ENCODE peak calls at places on chromosomes 4 and X, in ten cellular contexts. S, W, G, F, U, Q, C, M, E and O are unnamed samples.

GRCh38 chrX:148871422-148872152 is 371.2 kb downstream of the AFF2 start:
- DNase-seq in S (no peak), W (no peak), G (no peak), F (no peak), U (no peak), Q (no peak), C (no peak), M (no peak), E (no peak), O (no peak)

GRCh38 chrX:102746134-102746584 is 25.6 kb downstream of the GPRASP3 start:
- DNase-seq in S (no peak), W (peak; percentile 65), G (peak; percentile 35), F (peak; percentile 84), U (peak; percentile 34), Q (no peak), C (peak; percentile 78), M (peak; percentile 49), E (no peak), O (no peak)

GRCh38 chrX:2500091-2500680 is 590 bp downstream of the DHRSX start:
- DNase-seq in S (no peak), W (no peak), G (peak; percentile 47), F (peak; percentile 90), U (peak; percentile 30), Q (no peak), C (no peak), M (peak; percentile 64), E (no peak), O (peak; percentile 50)

GRCh38 chrX:96436105-96436504 is 248.5 kb upstream of the DIAPH2 start:
- DNase-seq in S (no peak), W (no peak), G (no peak), F (no peak), U (no peak), Q (no peak), C (no peak), M (no peak), E (no peak), O (peak; percentile 85)

GRCh38 chr4:64718091-64718490 is 308.8 kb upstream of the TECRL start:
- DNase-seq in S (no peak), W (no peak), G (no peak), F (no peak), U (no peak), Q (no peak), C (no peak), M (peak; percentile 45), E (no peak), O (no peak)

GRCh38 chrX:77076896-77077295 is 370.3 kb upstream of the FGF16 start:
- DNase-seq in S (no peak), W (no peak), G (no peak), F (no peak), U (no peak), Q (no peak), C (no peak), M (no peak), E (no peak), O (no peak)

GRCh38 chrX:149312936-149313432 is 192.1 kb downstream of the IDS start:
- DNase-seq in S (no peak), W (no peak), G (no peak), F (no peak), U (no peak), Q (no peak), C (no peak), M (no peak), E (no peak), O (no peak)

GRCh38 chr4:130056286-130056685 is 960.3 kb downstream of the C4orf33 start:
- DNase-seq in S (no peak), W (no peak), G (no peak), F (no peak), U (no peak), Q (no peak), C (no peak), M (no peak), E (no peak), O (no peak)

GRCh38 chrX:29470029-29470428 is 745.3 kb upstream of the MAGEB2 start:
- DNase-seq in S (no peak), W (no peak), G (no peak), F (no peak), U (no peak), Q (peak; percentile 33), C (no peak), M (no peak), E (no peak), O (no peak)

GRCh38 chrX:16828126-16828908 is 41.8 kb downstream of the RBBP7 start:
- DNase-seq in S (no peak), W (no peak), G (no peak), F (no peak), U (no peak), Q (no peak), C (peak; percentile 81), M (no peak), E (no peak), O (peak; percentile 66)

GRCh38 chr4:107838138-107838618 is 13.4 kb downstream of the SGMS2 start:
- DNase-seq in S (peak; percentile 61), W (no peak), G (no peak), F (no peak), U (no peak), Q (no peak), C (no peak), M (no peak), E (no peak), O (no peak)

GRCh38 chr4:107835409-107835808 is 10.7 kb downstream of the SGMS2 start:
- DNase-seq in S (no peak), W (no peak), G (no peak), F (no peak), U (no peak), Q (no peak), C (peak; percentile 69), M (no peak), E (no peak), O (no peak)

GRCh38 chr4:107838763-107839162 is 14.0 kb downstream of the SGMS2 start:
- DNase-seq in S (peak; percentile 81), W (no peak), G (no peak), F (no peak), U (no peak), Q (no peak), C (no peak), M (no peak), E (no peak), O (no peak)

GRCh38 chr4:107839166-107839565 is 14.4 kb downstream of the SGMS2 start:
- DNase-seq in S (peak; percentile 60), W (no peak), G (no peak), F (no peak), U (no peak), Q (no peak), C (no peak), M (no peak), E (no peak), O (no peak)

DNA sequence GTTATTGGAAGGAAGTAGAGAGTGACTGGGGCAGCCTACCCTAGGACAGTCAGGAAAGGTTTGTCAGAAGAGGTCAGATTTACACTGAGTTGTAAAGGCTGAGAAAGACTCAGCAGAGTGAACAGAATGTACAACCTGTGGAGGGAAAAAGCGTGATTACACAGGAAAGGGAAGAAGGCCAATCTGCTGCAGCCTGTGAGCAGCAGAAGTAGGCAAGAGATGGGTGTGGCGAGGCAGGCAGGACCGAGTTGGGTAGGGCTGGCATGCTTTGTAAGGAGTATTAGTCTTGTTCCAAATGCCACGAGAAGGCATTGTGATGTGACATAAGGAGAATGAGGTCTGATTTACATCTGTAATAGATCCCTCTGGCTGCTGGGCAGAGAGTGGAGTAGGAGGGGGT is 12.6 kb downstream of the SGMS2 start:
- DNase-seq in S (no peak), W (no peak), G (peak; percentile 85), F (no peak), U (peak; percentile 56), Q (no peak), C (no peak), M (no peak), E (no peak), O (no peak)
- H3K4me3 ChIP-seq in S (no peak overlapping the region), W (no peak overlapping the region), G (no peak overlapping the region), F (no peak overlapping the region), U (no peak overlapping the region), Q (no peak overlapping the region), C (no peak overlapping the region), M (no peak overlapping the region), E (no peak overlapping the region), O (no peak overlapping the region)

DNA sequence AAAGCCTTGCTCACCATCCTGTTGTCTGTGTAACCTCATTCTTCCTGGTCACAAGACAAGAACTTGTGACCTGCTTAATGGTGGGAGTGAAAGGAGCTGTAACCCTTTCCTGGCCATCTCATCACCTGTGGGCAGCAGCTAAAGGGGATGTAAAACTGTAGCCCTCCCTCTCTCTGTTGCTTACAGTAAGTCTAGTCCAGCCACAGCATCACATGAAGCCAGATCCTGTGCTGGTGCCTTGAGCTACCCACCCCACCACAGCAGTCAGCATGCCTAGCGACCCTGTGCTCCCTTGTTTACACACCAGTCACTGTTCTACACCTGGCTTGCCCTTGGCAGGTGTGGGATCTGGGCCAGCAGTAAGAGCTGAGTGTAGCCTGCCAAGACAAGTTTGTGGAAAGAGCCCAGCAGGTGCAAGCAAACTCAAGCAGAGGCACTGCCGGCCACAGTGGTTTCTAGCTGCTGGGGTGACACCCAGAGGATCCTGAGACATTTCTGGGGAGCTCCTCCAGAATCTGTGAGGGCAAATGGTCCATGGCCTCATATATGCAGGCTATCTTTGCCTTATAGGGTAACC is 41.0 kb downstream of the UGT2B28 start:
- DNase-seq in S (no peak), W (no peak), G (peak; percentile 26), F (peak; percentile 54), U (peak; percentile 85), Q (no peak), C (no peak), M (no peak), E (peak; percentile 56), O (no peak)
- TF ChIP-seq POLR2AphosphoS5 in S (no peak), W (no peak), G (no peak), F (no peak), U (no peak), Q (no peak), C (no peak), M (no peak), E (no peak), O (no peak)

DNA sequence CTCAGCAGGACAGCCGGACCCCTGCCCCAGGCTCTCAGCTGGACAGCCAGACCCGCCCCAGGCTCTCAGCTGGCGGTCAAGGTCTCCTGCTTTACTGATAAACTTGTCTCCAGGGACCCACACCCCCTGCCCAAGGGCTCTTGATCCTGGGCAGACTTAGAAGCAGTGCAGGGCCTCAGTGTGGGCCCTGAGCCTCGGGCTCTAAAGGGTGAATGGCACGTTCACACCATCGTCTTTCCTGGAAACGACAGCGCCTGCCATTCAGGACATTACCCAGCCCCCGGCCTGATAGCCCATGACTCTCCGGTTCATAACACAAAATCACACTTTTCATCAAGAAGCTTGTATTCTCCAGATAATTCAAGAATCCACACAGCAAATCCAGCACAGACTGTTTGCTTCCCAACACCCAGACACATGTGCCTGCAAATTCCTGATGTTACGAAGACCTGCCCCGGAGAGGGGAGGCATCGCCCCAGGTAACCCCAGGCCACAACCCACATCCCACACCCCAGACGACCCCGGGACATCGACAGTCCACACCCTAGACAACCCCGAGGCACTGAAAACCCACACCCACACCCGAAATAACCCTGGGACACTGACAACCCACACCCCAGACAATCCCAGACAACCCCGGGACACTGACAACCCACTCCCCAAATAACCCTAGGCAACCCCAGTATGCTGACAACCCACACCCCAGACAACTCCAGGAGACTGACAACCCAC is 136.8 kb downstream of the FAM53A start:
- DNase-seq in S (no peak), W (no peak), G (no peak), F (no peak), U (no peak), Q (no peak), C (no peak), M (no peak), E (no peak), O (peak; percentile 12)
- H3K4me3 ChIP-seq in S (no peak overlapping the region), W (no peak overlapping the region), G (peak overlapping the region; percentile 42), F (no peak overlapping the region), U (no peak overlapping the region), Q (no peak overlapping the region), C (no peak overlapping the region), M (no peak overlapping the region), E (peak overlapping the region; percentile 54), O (no peak overlapping the region)

GRCh38 chr4:84855774-84856173 is 110.7 kb downstream of the WDFY3 start:
- DNase-seq in S (no peak), W (no peak), G (no peak), F (no peak), U (no peak), Q (no peak), C (no peak), M (no peak), E (no peak), O (no peak)
- TF ChIP-seq POLR2AphosphoS5 in S (no peak), W (no peak), G (no peak), F (no peak), U (no peak), Q (no peak), C (no peak), M (no peak), E (no peak), O (no peak)